ENCODE peak calls at places on chromosomes 1 and 21, in nine cellular contexts. V, J, H, X, Z, Y, W, D and C are unnamed samples.

GRCh38 chr1:153537376-153537730 is 1.6 kb upstream of the S100A6 start:
- DNase-seq in D (no peak), Z (no peak), X (no peak), V (no peak), H (no peak), J (no peak), Y (no peak), W (no peak), C (no peak)

GRCh38 chr1:225408249-225408648 is 19.6 kb downstream of the LBR start:
- DNase-seq in V (no peak), D (no peak), W (no peak), Y (no peak), H (no peak), Z (no peak), J (no peak), X (no peak), C (no peak)

GRCh38 chr1:33342041-33342723 is 21.3 kb upstream of the A3GALT2 start:
- DNase-seq in V (peak; percentile 99), W (peak; percentile 81), D (peak; percentile 87), Y (no peak), J (peak; percentile 98), H (peak; percentile 21), Z (no peak), X (no peak), C (peak; percentile 90)

GRCh38 chr1:56095924-56096655 is 483.3 kb downstream of the PLPP3 start:
- DNase-seq in W (peak; percentile 97), J (peak; percentile 70), Y (no peak), D (no peak), H (no peak), Z (no peak), X (no peak), V (peak; percentile 85), C (no peak)

GRCh38 chr1:35202048-35202719 is 9.2 kb upstream of the SFPQ start:
- DNase-seq in Y (peak; percentile 43), W (no peak), Z (no peak), V (peak; percentile 90), J (peak; percentile 75), D (peak; percentile 83), X (peak; percentile 46), H (peak; percentile 92), C (peak; percentile 88)

GRCh38 chr1:58763214-58763613 is 20.6 kb downstream of the JUN start:
- DNase-seq in Z (no peak), V (peak; percentile 91), J (peak; percentile 89), Y (no peak), X (no peak), H (no peak), D (no peak), W (no peak), C (no peak)

GRCh38 chr1:6491480-6491962 is at the start of gene PLEKHG5:
- DNase-seq in J (peak; percentile 88), X (no peak), W (no peak), H (no peak), V (peak; percentile 96), Y (no peak), D (peak; percentile 49), Z (no peak), C (no peak)

GRCh38 chr1:236024655-236025054 is 40.2 kb downstream of the NID1 start:
- DNase-seq in D (no peak), Y (no peak), Z (no peak), V (no peak), W (no peak), X (no peak), H (no peak), J (no peak), C (no peak)

GRCh38 chr1:149978547-149979023 is 31.9 kb downstream of the OTUD7B start:
- DNase-seq in D (no peak), X (no peak), Y (no peak), Z (no peak), J (peak; percentile 37), V (peak; percentile 32), W (no peak), H (no peak), C (no peak)

GRCh38 chr21:36350282-36350910 is 30.4 kb downstream of the MORC3 start:
- DNase-seq in J (peak; percentile 78), Z (no peak), W (no peak), X (no peak), V (peak; percentile 81), Y (no peak), D (no peak), H (no peak), C (no peak)

GRCh38 chr1:199776768-199777497 is 250.6 kb upstream of the NR5A2 start:
- DNase-seq in J (no peak), Z (no peak), W (no peak), V (no peak), X (no peak), Y (no peak), D (no peak), H (no peak), C (no peak)

GRCh38 chr1:112703706-112704105 is 3.2 kb downstream of the RHOC start:
- DNase-seq in V (no peak), H (no peak), Y (no peak), X (no peak), Z (no peak), D (no peak), W (no peak), J (no peak), C (no peak)

GRCh38 chr1:23367791-23368561 is 1.7 kb downstream of the ZNF436 start:
- DNase-seq in H (peak; percentile 99), X (peak; percentile 90), J (peak; percentile 100), Y (peak; percentile 93), V (peak; percentile 99), Z (peak; percentile 99), W (peak; percentile 93), D (peak; percentile 100), C (peak; percentile 100)

GRCh38 chr1:206541236-206541833 is 34.0 kb downstream of the RASSF5 start:
- DNase-seq in V (no peak), J (no peak), Y (no peak), X (no peak), H (no peak), W (no peak), D (no peak), Z (no peak), C (no peak)

GRCh38 chr21:29499734-29500343 is 201.1 kb downstream of the BACH1 start:
- DNase-seq in W (no peak), X (no peak), Z (no peak), H (peak; percentile 47), J (peak; percentile 61), Y (no peak), D (peak; percentile 78), V (peak; percentile 59), C (peak; percentile 29)

GRCh38 chr1:213987876-213988638 is at the start of gene PROX1:
- DNase-seq in V (peak; percentile 79), Z (peak; percentile 81), J (peak; percentile 85), H (no peak), Y (no peak), W (peak; percentile 38), D (peak; percentile 90), X (no peak), C (peak; percentile 94)

GRCh38 chr1:93779540-93780121 is 98.0 kb upstream of the BCAR3 start:
- DNase-seq in V (peak; percentile 96), J (peak; percentile 83), Z (no peak), Y (no peak), W (no peak), X (no peak), H (no peak), D (peak; percentile 93), C (no peak)

GRCh38 chr1:156766288-156767100 is 841 bp upstream of the PRCC start:
- DNase-seq in J (no peak), Z (no peak), W (no peak), Y (no peak), V (peak; percentile 19), D (no peak), H (no peak), X (peak; percentile 18), C (peak; percentile 39)

GRCh38 chr1:182304218-182305016 is 87.2 kb downstream of the GLUL start:
- DNase-seq in Y (no peak), V (no peak), X (no peak), H (no peak), D (no peak), W (no peak), J (no peak), Z (no peak), C (no peak)

GRCh38 chr1:206779565-206780091 is 7.3 kb upstream of the IL10 start:
- DNase-seq in V (no peak), Y (no peak), J (no peak), X (no peak), W (no peak), Z (no peak), H (no peak), D (no peak), C (no peak)